ENCODE peak calls at places on chromosomes 3 and 15, in four cellular contexts. One of them, this sample, is unnamed.

GRCh38 chr3:32686713-32687112 is 1.7 kb downstream of the CNOT10 start:
- DNase-seq in IMR-90: no peak
- DNase-seq in H1: no peak
- DNase-seq in mesendoderm: no peak
- DNase-seq in this sample: no peak

GRCh38 chr3:138921316-138922292 is 25.3 kb downstream of the FOXL2 start:
- DNase-seq in IMR-90: peak
- DNase-seq in H1: no peak
- DNase-seq in mesendoderm: peak
- DNase-seq in this sample: no peak

GRCh38 chr3:16311960-16312451 is 47.0 kb downstream of the OXNAD1 start:
- DNase-seq in IMR-90: no peak
- DNase-seq in H1: no peak
- DNase-seq in mesendoderm: no peak
- DNase-seq in this sample: no peak

GRCh38 chr15:53193149-53193548 is 403.0 kb upstream of the ONECUT1 start:
- DNase-seq in IMR-90: no peak
- DNase-seq in H1: no peak
- DNase-seq in mesendoderm: peak
- DNase-seq in this sample: no peak

GRCh38 chr15:100968043-100968966 is 49.1 kb downstream of the LRRK1 start:
- DNase-seq in IMR-90: peak
- DNase-seq in H1: no peak
- DNase-seq in mesendoderm: no peak
- DNase-seq in this sample: no peak

GRCh38 chr3:134350266-134350665 is 24.0 kb downstream of the AMOTL2 start:
- DNase-seq in IMR-90: no peak
- DNase-seq in H1: no peak
- DNase-seq in mesendoderm: no peak
- DNase-seq in this sample: no peak

GRCh38 chr3:49906004-49906860 is 2.6 kb upstream of the MST1R start:
- DNase-seq in IMR-90: peak
- DNase-seq in H1: no peak
- DNase-seq in mesendoderm: peak
- DNase-seq in this sample: peak

GRCh38 chr3:107969994-107970896 is 120.6 kb downstream of the CD47 start:
- DNase-seq in IMR-90: peak
- DNase-seq in H1: no peak
- DNase-seq in mesendoderm: no peak
- DNase-seq in this sample: no peak

GRCh38 chr3:119173325-119173724 is at the start of gene UPK1B:
- DNase-seq in IMR-90: no peak
- DNase-seq in H1: peak
- DNase-seq in mesendoderm: peak
- DNase-seq in this sample: peak

GRCh38 chr3:46463120-46463867 is 1.4 kb downstream of the LTF start:
- DNase-seq in IMR-90: no peak
- DNase-seq in H1: no peak
- DNase-seq in mesendoderm: no peak
- DNase-seq in this sample: peak

GRCh38 chr3:114902691-114903101 is 244.4 kb downstream of the ZBTB20 start:
- DNase-seq in IMR-90: peak
- DNase-seq in H1: peak
- DNase-seq in mesendoderm: peak
- DNase-seq in this sample: peak

GRCh38 chr3:35498506-35499210 is 140.7 kb upstream of the ARPP21 start:
- DNase-seq in IMR-90: no peak
- DNase-seq in H1: no peak
- DNase-seq in mesendoderm: no peak
- DNase-seq in this sample: no peak

GRCh38 chr3:23601020-23601822 is 204.5 kb upstream of the UBE2E1 start:
- DNase-seq in IMR-90: peak
- DNase-seq in H1: no peak
- DNase-seq in mesendoderm: no peak
- DNase-seq in this sample: no peak

GRCh38 chr3:188656196-188656982 is 502.4 kb downstream of the LPP start:
- DNase-seq in IMR-90: peak
- DNase-seq in H1: no peak
- DNase-seq in mesendoderm: no peak
- DNase-seq in this sample: no peak

GRCh38 chr15:87826119-87826730 is 430.3 kb downstream of the NTRK3 start:
- DNase-seq in IMR-90: no peak
- DNase-seq in H1: no peak
- DNase-seq in mesendoderm: peak
- DNase-seq in this sample: peak
- H4K5ac ChIP-seq in IMR-90: no peak
- H4K5ac ChIP-seq in H1: no peak
- H4K5ac ChIP-seq in mesendoderm: no peak
- H4K5ac ChIP-seq in this sample: no peak

GRCh38 chr15:29182590-29182989 is 87.0 kb downstream of the NSMCE3 start:
- DNase-seq in IMR-90: no peak
- DNase-seq in H1: no peak
- DNase-seq in mesendoderm: no peak
- DNase-seq in this sample: no peak
- H4K5ac ChIP-seq in IMR-90: no peak
- H4K5ac ChIP-seq in H1: no peak
- H4K5ac ChIP-seq in mesendoderm: no peak
- H4K5ac ChIP-seq in this sample: no peak

GRCh38 chr3:178072931-178073330 is 463.3 kb upstream of the KCNMB2 start:
- DNase-seq in IMR-90: no peak
- DNase-seq in H1: no peak
- DNase-seq in mesendoderm: no peak
- DNase-seq in this sample: no peak
- H4K5ac ChIP-seq in IMR-90: no peak
- H4K5ac ChIP-seq in H1: no peak
- H4K5ac ChIP-seq in mesendoderm: no peak
- H4K5ac ChIP-seq in this sample: no peak

DNA sequence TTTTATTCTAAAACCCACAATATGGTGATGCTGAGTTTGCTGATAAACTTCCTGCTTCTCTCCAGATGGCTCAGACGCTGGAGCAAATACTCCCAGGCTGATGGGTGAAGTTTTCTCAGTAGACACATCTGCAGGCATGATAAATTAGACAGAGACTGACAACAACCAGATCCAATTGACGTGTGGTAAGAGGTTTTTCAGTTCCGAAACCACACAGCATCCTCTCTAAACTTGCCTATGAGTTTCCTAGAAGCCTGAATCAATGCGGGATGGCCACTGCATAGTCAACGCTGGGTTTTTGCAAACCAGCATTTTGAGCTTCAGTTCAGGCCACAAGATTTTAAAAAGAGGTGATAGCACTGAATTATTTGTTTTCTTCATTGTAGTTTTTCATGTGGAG is 360.3 kb upstream of the ARRDC4 start:
- DNase-seq in IMR-90: no peak
- DNase-seq in H1: no peak
- DNase-seq in mesendoderm: no peak
- DNase-seq in this sample: no peak
- H4K5ac ChIP-seq in IMR-90: no peak
- H4K5ac ChIP-seq in H1: no peak
- H4K5ac ChIP-seq in mesendoderm: no peak
- H4K5ac ChIP-seq in this sample: no peak

GRCh38 chr3:40381904-40382616 is 4.9 kb upstream of the ENTPD3 start:
- DNase-seq in IMR-90: no peak
- DNase-seq in H1: no peak
- DNase-seq in mesendoderm: no peak
- DNase-seq in this sample: no peak

GRCh38 chr3:40386213-40386612 is 771 bp upstream of the ENTPD3 start:
- DNase-seq in IMR-90: no peak
- DNase-seq in H1: no peak
- DNase-seq in mesendoderm: no peak
- DNase-seq in this sample: no peak

GRCh38 chr3:40382617-40382979 is 4.4 kb upstream of the ENTPD3 start:
- DNase-seq in IMR-90: no peak
- DNase-seq in H1: no peak
- DNase-seq in mesendoderm: no peak
- DNase-seq in this sample: no peak

GRCh38 chr3:40387895-40388254 is 891 bp downstream of the ENTPD3 start:
- DNase-seq in IMR-90: no peak
- DNase-seq in H1: no peak
- DNase-seq in mesendoderm: peak
- DNase-seq in this sample: no peak

DNA sequence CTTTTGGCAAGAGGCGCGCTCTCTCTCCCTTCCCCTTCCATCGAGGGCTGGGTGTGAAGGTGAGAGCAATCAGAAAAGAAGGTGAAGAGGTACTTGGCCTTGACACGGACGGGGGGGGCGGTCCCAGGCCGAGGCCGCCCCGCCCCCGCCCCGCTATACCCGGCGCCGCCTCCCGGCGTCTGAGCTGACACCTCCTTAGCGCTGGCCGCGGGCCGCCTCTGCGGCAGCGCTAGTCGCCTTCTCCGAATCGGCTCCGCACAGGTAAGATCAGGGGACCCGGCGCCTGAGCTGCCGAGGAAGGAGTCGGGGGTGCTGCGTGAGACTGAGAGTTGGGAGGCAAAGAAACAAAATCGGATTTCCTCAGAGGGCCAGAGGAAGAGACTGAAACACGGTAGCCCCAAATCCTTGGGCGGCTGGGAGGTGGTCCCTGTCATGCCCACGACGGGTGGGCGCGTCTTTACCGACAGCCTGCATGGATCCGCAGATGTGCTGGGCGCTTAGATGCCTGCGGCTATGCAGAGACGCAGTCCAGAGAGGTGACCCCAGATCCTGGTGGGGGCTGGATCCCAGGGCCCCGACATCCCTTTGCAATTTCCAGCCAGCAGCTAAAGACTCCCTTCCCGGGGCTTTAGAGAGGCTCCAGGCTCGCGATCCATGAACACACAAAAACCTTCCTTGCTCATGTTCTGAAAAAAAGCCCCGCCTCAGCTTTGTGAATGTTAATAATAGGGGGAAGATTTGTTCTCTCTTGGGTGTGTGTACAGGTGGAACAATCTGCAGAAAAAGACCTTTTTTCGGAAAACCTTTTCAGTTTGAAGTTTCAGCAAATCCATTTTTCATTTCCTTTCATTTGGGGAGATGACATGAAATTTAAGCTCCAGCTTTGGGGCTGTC is at the start of gene ENTPD3:
- DNase-seq in IMR-90: no peak
- DNase-seq in H1: peak
- DNase-seq in mesendoderm: peak
- DNase-seq in this sample: peak
- H4K5ac ChIP-seq in IMR-90: no peak
- H4K5ac ChIP-seq in H1: no peak
- H4K5ac ChIP-seq in mesendoderm: no peak
- H4K5ac ChIP-seq in this sample: no peak

DNA sequence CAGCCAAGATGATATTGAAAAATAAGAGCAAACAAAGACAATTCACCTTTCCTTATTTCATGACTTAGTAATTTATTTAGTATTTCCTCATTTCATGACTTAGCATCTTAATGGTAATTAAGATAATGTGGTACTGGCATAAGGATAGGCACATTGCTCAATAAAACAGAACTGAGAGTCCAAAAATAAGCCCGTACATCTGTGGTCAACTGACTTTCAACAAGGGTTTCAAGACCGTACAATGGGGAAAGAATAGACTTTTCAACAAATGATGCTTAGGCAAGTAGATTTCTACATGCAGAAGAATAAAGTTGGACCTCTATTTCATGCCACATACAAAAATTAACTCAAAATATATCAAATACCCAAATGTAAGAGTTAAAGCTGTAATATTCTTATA is 603 bp upstream of the PYDC2 start:
- DNase-seq in IMR-90: no peak
- DNase-seq in H1: no peak
- DNase-seq in mesendoderm: no peak
- DNase-seq in this sample: no peak
- H4K5ac ChIP-seq in IMR-90: no peak
- H4K5ac ChIP-seq in H1: no peak
- H4K5ac ChIP-seq in mesendoderm: no peak
- H4K5ac ChIP-seq in this sample: no peak

GRCh38 chr3:76961284-76961683 is 78.6 kb upstream of the ROBO2 start:
- DNase-seq in IMR-90: no peak
- DNase-seq in H1: no peak
- DNase-seq in mesendoderm: no peak
- DNase-seq in this sample: no peak

GRCh38 chr3:76954412-76954811 is 85.5 kb upstream of the ROBO2 start:
- DNase-seq in IMR-90: peak
- DNase-seq in H1: no peak
- DNase-seq in mesendoderm: no peak
- DNase-seq in this sample: no peak

DNA sequence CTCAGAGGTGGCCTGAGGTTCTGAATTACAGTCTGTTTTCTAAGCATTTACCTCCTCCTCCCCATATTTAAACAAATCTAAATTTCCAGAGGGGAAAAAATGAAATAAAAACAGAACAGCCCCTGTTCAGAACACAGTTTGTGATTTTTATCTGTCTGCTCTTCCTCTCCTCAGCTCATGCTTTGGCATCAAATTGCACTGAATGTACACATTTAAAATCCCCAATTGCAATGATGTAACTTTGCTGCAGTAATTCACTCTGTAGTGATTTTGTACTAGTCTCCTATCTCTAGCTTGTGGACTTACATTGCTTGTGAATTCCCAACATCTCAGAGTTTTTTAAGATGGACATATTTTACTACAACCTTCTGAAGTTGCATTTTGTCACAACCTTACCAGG is 81.7 kb upstream of the ROBO2 start:
- DNase-seq in IMR-90: no peak
- DNase-seq in H1: no peak
- DNase-seq in mesendoderm: no peak
- DNase-seq in this sample: no peak
- H4K5ac ChIP-seq in IMR-90: no peak
- H4K5ac ChIP-seq in H1: no peak
- H4K5ac ChIP-seq in mesendoderm: no peak
- H4K5ac ChIP-seq in this sample: no peak